ENCODE peak calls at places on chromosome 11, in four cellular contexts. One of them, this sample, is unnamed.

GRCh38 chr11:111206472-111206871 is 39.1 kb upstream of the POU2AF2 start:
- DNase-seq in SK-N-SH: no peak
- DNase-seq in HCT116: no peak
- DNase-seq in adipocyte: peak; percentile 68
- DNase-seq in this sample: no peak

GRCh38 chr11:45736424-45736823 is 68.5 kb upstream of the SLC35C1 start:
- DNase-seq in SK-N-SH: no peak
- DNase-seq in HCT116: no peak
- DNase-seq in adipocyte: peak; percentile 19
- DNase-seq in this sample: no peak

GRCh38 chr11:120556841-120557240 is 45.3 kb downstream of the GRIK4 start:
- DNase-seq in SK-N-SH: no peak
- DNase-seq in HCT116: no peak
- DNase-seq in adipocyte: no peak
- DNase-seq in this sample: no peak

GRCh38 chr11:84468255-84468654 is 1158.9 kb downstream of the DLG2 start:
- DNase-seq in SK-N-SH: no peak
- DNase-seq in HCT116: no peak
- DNase-seq in adipocyte: no peak
- DNase-seq in this sample: no peak

GRCh38 chr11:24723231-24723630 is 226.4 kb downstream of the LUZP2 start:
- DNase-seq in SK-N-SH: no peak
- DNase-seq in HCT116: no peak
- DNase-seq in adipocyte: no peak
- DNase-seq in this sample: no peak

GRCh38 chr11:85595285-85595884 is 31.8 kb downstream of the DLG2 start:
- DNase-seq in SK-N-SH: peak; percentile 32
- DNase-seq in HCT116: peak; percentile 46
- DNase-seq in adipocyte: peak; percentile 81
- DNase-seq in this sample: no peak

GRCh38 chr11:46105902-46106301 is 15.4 kb downstream of the PHF21A start:
- DNase-seq in SK-N-SH: no peak
- DNase-seq in HCT116: no peak
- DNase-seq in adipocyte: no peak
- DNase-seq in this sample: no peak

GRCh38 chr11:71458146-71459070 is 5.4 kb downstream of the NADSYN1 start:
- DNase-seq in SK-N-SH: no peak
- DNase-seq in HCT116: no peak
- DNase-seq in adipocyte: no peak
- DNase-seq in this sample: no peak

GRCh38 chr11:76151561-76152085 is 54.7 kb downstream of the WNT11 start:
- DNase-seq in SK-N-SH: no peak
- DNase-seq in HCT116: no peak
- DNase-seq in adipocyte: no peak
- DNase-seq in this sample: no peak

GRCh38 chr11:45757672-45758071 is 47.3 kb upstream of the SLC35C1 start:
- DNase-seq in SK-N-SH: no peak
- DNase-seq in HCT116: no peak
- DNase-seq in adipocyte: no peak
- DNase-seq in this sample: no peak

GRCh38 chr11:61290905-61291690 is 4.0 kb downstream of the VWCE start:
- DNase-seq in SK-N-SH: no peak
- DNase-seq in HCT116: no peak
- DNase-seq in adipocyte: no peak
- DNase-seq in this sample: peak; percentile 68

GRCh38 chr11:117678651-117679407 is 118.2 kb downstream of the DSCAML1 start:
- DNase-seq in SK-N-SH: peak; percentile 45
- DNase-seq in HCT116: no peak
- DNase-seq in adipocyte: no peak
- DNase-seq in this sample: no peak

GRCh38 chr11:116465056-116465455 is 307.7 kb downstream of the BUD13 start:
- DNase-seq in SK-N-SH: no peak
- DNase-seq in HCT116: no peak
- DNase-seq in adipocyte: no peak
- DNase-seq in this sample: no peak

GRCh38 chr11:86182976-86183584 is 61.5 kb upstream of the EED start:
- DNase-seq in SK-N-SH: no peak
- DNase-seq in HCT116: no peak
- DNase-seq in adipocyte: no peak
- DNase-seq in this sample: no peak

GRCh38 chr11:69155302-69156198 is at the start of gene SMIM38:
- DNase-seq in SK-N-SH: no peak
- DNase-seq in HCT116: no peak
- DNase-seq in adipocyte: no peak
- DNase-seq in this sample: no peak

GRCh38 chr11:111586305-111586915 is 15.8 kb upstream of the SIK2 start:
- DNase-seq in SK-N-SH: peak; percentile 27
- DNase-seq in HCT116: peak; percentile 55
- DNase-seq in adipocyte: peak; percentile 80
- DNase-seq in this sample: no peak

GRCh38 chr11:41225856-41226255 is 233.6 kb downstream of the LRRC4C start:
- DNase-seq in SK-N-SH: no peak
- DNase-seq in HCT116: no peak
- DNase-seq in adipocyte: no peak
- DNase-seq in this sample: no peak

GRCh38 chr11:130894322-130895025 is 21.8 kb downstream of the SNX19 start:
- DNase-seq in SK-N-SH: peak; percentile 57
- DNase-seq in HCT116: peak; percentile 38
- DNase-seq in adipocyte: peak; percentile 87
- DNase-seq in this sample: peak; percentile 93

GRCh38 chr11:58965246-58965985 is 26.1 kb downstream of the GLYATL1 start:
- DNase-seq in SK-N-SH: no peak
- DNase-seq in HCT116: no peak
- DNase-seq in adipocyte: peak; percentile 11
- DNase-seq in this sample: no peak

GRCh38 chr11:15965562-15966250 is 390.6 kb downstream of the SOX6 start:
- DNase-seq in SK-N-SH: no peak
- DNase-seq in HCT116: no peak
- DNase-seq in adipocyte: no peak
- DNase-seq in this sample: no peak

GRCh38 chr11:21564813-21565212 is 628.1 kb upstream of the ANO5 start:
- DNase-seq in SK-N-SH: no peak
- DNase-seq in HCT116: no peak
- DNase-seq in adipocyte: no peak
- DNase-seq in this sample: no peak

GRCh38 chr11:107293677-107294344 is 163.8 kb downstream of the CWF19L2 start:
- DNase-seq in SK-N-SH: no peak
- DNase-seq in HCT116: no peak
- DNase-seq in adipocyte: no peak
- DNase-seq in this sample: peak; percentile 55

GRCh38 chr11:11251394-11251970 is 101.6 kb downstream of the CSNK2A3 start:
- DNase-seq in SK-N-SH: no peak
- DNase-seq in HCT116: no peak
- DNase-seq in adipocyte: no peak
- DNase-seq in this sample: peak; percentile 13

GRCh38 chr11:71164621-71165020 is 87.8 kb downstream of the SHANK2 start:
- DNase-seq in SK-N-SH: no peak
- DNase-seq in HCT116: no peak
- DNase-seq in adipocyte: no peak
- DNase-seq in this sample: peak; percentile 13

GRCh38 chr11:113982306-113982705 is 7.4 kb downstream of the HTR3A start:
- DNase-seq in SK-N-SH: no peak
- DNase-seq in HCT116: no peak
- DNase-seq in adipocyte: no peak
- DNase-seq in this sample: no peak

GRCh38 chr11:97772696-97773095 is 1248.1 kb upstream of the CNTN5 start:
- DNase-seq in SK-N-SH: peak; percentile 11
- DNase-seq in HCT116: no peak
- DNase-seq in adipocyte: no peak
- DNase-seq in this sample: no peak

GRCh38 chr11:6245536-6245935 is 6.6 kb downstream of the CNGA4 start:
- DNase-seq in SK-N-SH: no peak
- DNase-seq in HCT116: no peak
- DNase-seq in adipocyte: no peak
- DNase-seq in this sample: no peak

GRCh38 chr11:131998020-131998419 is 627.6 kb downstream of the NTM start:
- DNase-seq in SK-N-SH: no peak
- DNase-seq in HCT116: no peak
- DNase-seq in adipocyte: no peak
- DNase-seq in this sample: no peak

GRCh38 chr11:74683279-74683871 is 47.9 kb downstream of the CHRDL2 start:
- DNase-seq in SK-N-SH: peak; percentile 87
- DNase-seq in HCT116: no peak
- DNase-seq in adipocyte: peak; percentile 69
- DNase-seq in this sample: peak; percentile 62

GRCh38 chr11:86513746-86514373 is 139.2 kb downstream of the CCDC81 start:
- DNase-seq in SK-N-SH: no peak
- DNase-seq in HCT116: no peak
- DNase-seq in adipocyte: no peak
- DNase-seq in this sample: peak; percentile 73

GRCh38 chr11:115860246-115860645 is 356.0 kb upstream of the CADM1 start:
- DNase-seq in SK-N-SH: no peak
- DNase-seq in HCT116: no peak
- DNase-seq in adipocyte: no peak
- DNase-seq in this sample: no peak

GRCh38 chr11:16690061-16690460 is 48.4 kb upstream of the C11orf58 start:
- DNase-seq in SK-N-SH: no peak
- DNase-seq in HCT116: no peak
- DNase-seq in adipocyte: no peak
- DNase-seq in this sample: no peak

GRCh38 chr11:111913997-111914396 is 1.5 kb downstream of the HSPB2 start:
- DNase-seq in SK-N-SH: no peak
- DNase-seq in HCT116: no peak
- DNase-seq in adipocyte: peak; percentile 58
- DNase-seq in this sample: no peak

GRCh38 chr11:100682247-100682969 is 4.7 kb upstream of the ARHGAP42 start:
- DNase-seq in SK-N-SH: no peak
- DNase-seq in HCT116: peak; percentile 21
- DNase-seq in adipocyte: peak; percentile 74
- DNase-seq in this sample: no peak

GRCh38 chr11:64359712-64360402 is 895 bp downstream of the RPS6KA4 start:
- DNase-seq in SK-N-SH: peak; percentile 67
- DNase-seq in HCT116: no peak
- DNase-seq in adipocyte: no peak
- DNase-seq in this sample: peak; percentile 41

GRCh38 chr11:65479184-65480145 is 19.4 kb upstream of the MALAT1 start:
- DNase-seq in SK-N-SH: peak; percentile 60
- DNase-seq in HCT116: no peak
- DNase-seq in adipocyte: peak; percentile 82
- DNase-seq in this sample: peak; percentile 88
- H3K9ac ChIP-seq in SK-N-SH: peak overlapping the region; percentile 99
- H3K9ac ChIP-seq in HCT116: peak overlapping the region; percentile 19
- H3K9ac ChIP-seq in adipocyte: peak overlapping the region; percentile 99
- H3K9ac ChIP-seq in this sample: no peak overlapping the region

GRCh38 chr11:67300756-67301312 is 2.5 kb upstream of the SSH3 start:
- DNase-seq in SK-N-SH: no peak
- DNase-seq in HCT116: no peak
- DNase-seq in adipocyte: no peak
- DNase-seq in this sample: no peak
- H3K9ac ChIP-seq in SK-N-SH: no peak overlapping the region
- H3K9ac ChIP-seq in HCT116: no peak overlapping the region
- H3K9ac ChIP-seq in adipocyte: no peak overlapping the region
- H3K9ac ChIP-seq in this sample: no peak overlapping the region

DNA sequence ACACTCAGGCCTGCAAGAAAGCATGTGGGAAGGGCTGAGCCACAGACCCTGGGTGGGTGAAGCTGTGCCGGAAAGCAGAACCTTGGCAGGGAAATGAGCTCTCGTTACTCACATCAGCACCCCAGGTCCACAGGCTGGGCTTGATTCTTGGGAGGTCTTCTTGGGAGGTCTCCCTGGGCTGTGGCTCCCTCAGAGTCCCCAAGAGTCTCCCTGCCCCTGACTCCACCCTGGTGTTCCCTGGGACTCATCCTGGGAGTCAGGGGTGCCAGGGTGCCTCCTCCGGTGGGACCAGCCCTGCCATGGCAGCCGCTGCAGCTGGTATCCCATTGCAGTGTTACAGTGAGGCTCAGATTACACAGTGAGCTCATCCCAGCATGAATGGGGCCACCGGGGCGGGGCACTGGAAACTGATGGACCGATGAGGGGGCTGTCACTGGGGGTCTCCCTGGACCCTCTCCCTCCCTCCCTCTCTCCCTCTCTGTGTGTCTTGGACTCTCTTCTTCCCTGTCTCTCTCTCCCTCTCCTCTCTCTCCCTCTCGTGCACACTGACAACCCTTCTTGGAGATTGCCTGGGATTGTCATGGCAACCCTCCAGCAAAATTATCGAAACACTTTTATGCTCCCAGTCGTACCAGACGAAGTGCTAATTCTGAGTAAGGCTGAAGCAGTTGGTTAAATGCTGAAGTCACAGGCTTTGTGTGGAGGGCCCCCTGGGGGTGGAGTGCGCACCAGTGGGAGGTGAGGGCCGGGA is 8.7 kb upstream of the C11orf96 start:
- DNase-seq in SK-N-SH: no peak
- DNase-seq in HCT116: no peak
- DNase-seq in adipocyte: peak; percentile 48
- DNase-seq in this sample: no peak
- H3K9ac ChIP-seq in SK-N-SH: no peak overlapping the region
- H3K9ac ChIP-seq in HCT116: no peak overlapping the region
- H3K9ac ChIP-seq in adipocyte: no peak overlapping the region
- H3K9ac ChIP-seq in this sample: no peak overlapping the region

GRCh38 chr11:18010977-18011586 is 1.8 kb downstream of the SERGEF start:
- DNase-seq in SK-N-SH: no peak
- DNase-seq in HCT116: no peak
- DNase-seq in adipocyte: no peak
- DNase-seq in this sample: no peak

GRCh38 chr11:18010271-18010670 is 2.6 kb downstream of the SERGEF start:
- DNase-seq in SK-N-SH: no peak
- DNase-seq in HCT116: no peak
- DNase-seq in adipocyte: no peak
- DNase-seq in this sample: no peak

GRCh38 chr11:18012906-18013781 is at the start of gene SERGEF:
- DNase-seq in SK-N-SH: peak; percentile 94
- DNase-seq in HCT116: peak; percentile 71
- DNase-seq in adipocyte: peak; percentile 95
- DNase-seq in this sample: peak; percentile 97

GRCh38 chr11:18012314-18012905 is 437 bp downstream of the SERGEF start:
- DNase-seq in SK-N-SH: peak; percentile 57
- DNase-seq in HCT116: no peak
- DNase-seq in adipocyte: peak; percentile 35
- DNase-seq in this sample: peak; percentile 80

GRCh38 chr11:18011633-18012313 is 1.1 kb downstream of the SERGEF start:
- DNase-seq in SK-N-SH: peak; percentile 16
- DNase-seq in HCT116: no peak
- DNase-seq in adipocyte: no peak
- DNase-seq in this sample: peak; percentile 48
- H3K9ac ChIP-seq in SK-N-SH: peak overlapping the region; percentile 53
- H3K9ac ChIP-seq in HCT116: peak overlapping the region; percentile 64
- H3K9ac ChIP-seq in adipocyte: peak overlapping the region; percentile 90
- H3K9ac ChIP-seq in this sample: no peak overlapping the region